ENCODE peak calls at places on chromosomes 13 and 19, in seven cellular contexts. G is CD4-positive, CD25-positive, alpha-beta regulatory T cell; S is cardiac muscle cell; F is adipocyte; Q is uterus; P is H1; V is thoracic aorta. X is an unnamed sample. For H3K4me1, H3K9me3 and H3K27me3, the result is how much of the 10 kb centered on the place peaks cover.

GRCh38 chr19:17327654-17328516 is 6.8 kb downstream of the ANO8 start:
- DNase-seq in S (peak), V (no peak), F (peak), Q (peak), G (peak), P (no peak), X (peak)

GRCh38 chr19:2491130-2491801 is 15.3 kb downstream of the GADD45B start:
- DNase-seq in F (peak), V (no peak), S (no peak), G (no peak), Q (peak), P (no peak), X (no peak)

GRCh38 chr19:2012941-2013682 is 2.4 kb downstream of the BTBD2 start:
- DNase-seq in S (no peak), P (no peak), F (no peak), Q (no peak), V (no peak), G (no peak), X (no peak)

GRCh38 chr13:40666905-40667621 is 622 bp upstream of the FOXO1 start:
- DNase-seq in F (peak), G (no peak), V (no peak), P (no peak), S (peak), Q (peak), X (peak)

GRCh38 chr13:102386461-102386860 is 15.4 kb downstream of the FGF14 start:
- DNase-seq in Q (no peak), F (no peak), G (no peak), P (no peak), V (no peak), S (no peak), X (no peak)

GRCh38 chr13:48977973-48978372 is 2.3 kb downstream of the FNDC3A start:
- DNase-seq in G (no peak), V (no peak), Q (no peak), S (no peak), F (peak), P (no peak), X (no peak)

GRCh38 chr19:13270514-13271105 is 120.4 kb downstream of the IER2 start:
- DNase-seq in G (no peak), S (no peak), F (no peak), P (no peak), V (no peak), Q (no peak), X (no peak)

GRCh38 chr19:27742041-27742440 is 1470.9 kb downstream of the UQCRFS1 start:
- DNase-seq in S (no peak), G (no peak), P (no peak), Q (no peak), V (no peak), F (no peak), X (no peak)

GRCh38 chr13:87376081-87376480 is 295.1 kb upstream of the SLITRK5 start:
- DNase-seq in S (no peak), Q (no peak), P (no peak), F (no peak), V (no peak), G (no peak), X (no peak)

GRCh38 chr13:59677966-59678814 is 485.5 kb downstream of the DIAPH3 start:
- DNase-seq in S (peak), V (no peak), G (peak), P (no peak), Q (no peak), F (peak), X (no peak)

GRCh38 chr13:106284358-106284757 is 251.1 kb downstream of the EFNB2 start:
- DNase-seq in F (peak), V (no peak), S (no peak), P (no peak), Q (no peak), G (no peak), X (no peak)

GRCh38 chr19:47210689-47211316 is 20.2 kb downstream of the BBC3 start:
- DNase-seq in S (peak), G (peak), P (peak), F (peak), V (peak), Q (peak), X (peak)

GRCh38 chr13:20118268-20119140 is 42.3 kb downstream of the GJA3 start:
- DNase-seq in Q (peak), G (peak), V (no peak), P (no peak), F (peak), S (peak), X (peak)

GRCh38 chr19:19591133-19591825 is 27.2 kb downstream of the PBX4 start:
- DNase-seq in P (peak), Q (no peak), G (peak), F (peak), S (no peak), V (no peak), X (no peak)

GRCh38 chr19:7386308-7386707 is 37.6 kb downstream of the ARHGEF18 start:
- DNase-seq in V (no peak), P (no peak), F (no peak), S (no peak), Q (no peak), G (no peak), X (no peak)

GRCh38 chr13:85431720-85432119 is 367.5 kb downstream of the SLITRK6 start:
- DNase-seq in G (no peak), Q (no peak), P (no peak), V (no peak), S (no peak), F (no peak), X (no peak)
- H3K4me1 ChIP-seq in G (under half), Q (under half), P (under half), V (under half), S (under half), F (under half), X (under half)

DNA sequence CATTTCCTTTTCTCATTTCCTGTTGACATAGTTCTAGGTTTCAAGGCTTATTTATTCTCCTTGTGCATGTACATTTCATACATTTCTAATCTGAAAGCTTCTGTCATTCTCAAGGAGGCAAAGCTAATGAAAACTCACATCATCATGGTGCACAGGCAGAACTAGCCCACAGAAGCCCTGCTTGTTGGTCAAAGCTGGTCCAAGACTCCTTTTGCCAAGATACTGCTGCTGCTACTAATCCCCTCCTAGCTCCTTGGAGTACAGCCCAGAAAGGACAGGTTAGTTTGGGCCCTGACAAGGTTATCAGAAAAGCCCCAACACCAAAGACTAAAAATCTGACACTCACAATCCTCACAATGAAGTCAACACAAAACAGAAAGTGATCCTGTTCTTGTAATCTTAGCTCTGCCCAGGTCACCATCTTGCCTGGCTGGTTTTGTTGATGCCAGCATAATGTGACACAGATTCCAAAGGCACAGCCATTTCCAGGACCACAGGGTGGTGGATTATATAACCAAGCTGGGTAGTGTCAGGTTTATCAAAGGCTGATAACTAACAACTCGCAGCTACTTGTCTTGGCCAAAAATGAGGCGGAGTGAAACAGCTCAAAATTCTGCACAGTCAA is 417.4 kb downstream of the NDFIP2 start:
- DNase-seq in S (no peak), Q (no peak), F (no peak), P (no peak), V (no peak), G (no peak), X (no peak)
- H3K9me3 ChIP-seq in S (under half), Q (under half), F (under half), P (under half), V (under half), G (under half), X (under half)

DNA sequence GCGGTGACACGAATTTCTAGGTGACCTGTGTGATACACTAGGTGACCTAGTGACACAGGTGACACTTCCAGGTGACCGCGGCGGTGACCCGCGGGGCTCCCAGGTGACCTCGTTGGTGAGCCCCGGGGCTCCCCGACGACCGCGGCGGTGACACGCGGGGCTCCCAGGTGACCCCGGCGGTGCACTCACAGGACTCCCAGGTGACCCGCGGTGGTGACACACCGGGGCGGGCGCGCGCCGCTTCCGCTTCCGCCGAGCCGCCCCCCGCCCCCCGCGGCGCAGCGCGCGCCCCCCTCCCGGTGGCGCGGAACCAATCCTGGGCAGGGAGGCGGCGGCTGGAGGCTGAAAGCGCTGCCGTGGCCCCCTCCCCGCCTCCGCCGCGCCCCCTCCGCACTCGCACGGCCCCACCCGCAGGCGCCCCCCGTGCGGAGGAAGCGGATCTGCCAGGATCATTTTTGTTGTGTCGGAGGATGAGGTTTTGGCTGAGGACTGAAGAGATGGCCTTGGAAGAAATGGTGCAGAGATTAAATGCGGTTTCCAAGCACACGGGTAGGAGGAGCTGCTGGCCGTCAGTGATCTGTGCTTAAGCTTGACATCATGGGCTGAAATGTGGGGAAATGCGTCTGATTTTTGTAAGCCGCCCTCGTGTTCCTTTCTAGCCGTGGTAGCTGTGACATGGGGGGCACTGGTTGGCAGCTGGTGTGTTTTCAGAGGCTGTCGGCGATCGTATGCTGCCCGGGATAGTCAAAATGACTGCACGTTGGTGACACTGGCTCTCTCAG is at the start of gene MCF2L:
- DNase-seq in V (no peak), S (peak), G (peak), F (peak), P (no peak), Q (no peak), X (peak)
- H3K27me3 ChIP-seq in V (under half), S (under half), G (under half), F (half or more), P (under half), Q (under half), X (under half)

DNA sequence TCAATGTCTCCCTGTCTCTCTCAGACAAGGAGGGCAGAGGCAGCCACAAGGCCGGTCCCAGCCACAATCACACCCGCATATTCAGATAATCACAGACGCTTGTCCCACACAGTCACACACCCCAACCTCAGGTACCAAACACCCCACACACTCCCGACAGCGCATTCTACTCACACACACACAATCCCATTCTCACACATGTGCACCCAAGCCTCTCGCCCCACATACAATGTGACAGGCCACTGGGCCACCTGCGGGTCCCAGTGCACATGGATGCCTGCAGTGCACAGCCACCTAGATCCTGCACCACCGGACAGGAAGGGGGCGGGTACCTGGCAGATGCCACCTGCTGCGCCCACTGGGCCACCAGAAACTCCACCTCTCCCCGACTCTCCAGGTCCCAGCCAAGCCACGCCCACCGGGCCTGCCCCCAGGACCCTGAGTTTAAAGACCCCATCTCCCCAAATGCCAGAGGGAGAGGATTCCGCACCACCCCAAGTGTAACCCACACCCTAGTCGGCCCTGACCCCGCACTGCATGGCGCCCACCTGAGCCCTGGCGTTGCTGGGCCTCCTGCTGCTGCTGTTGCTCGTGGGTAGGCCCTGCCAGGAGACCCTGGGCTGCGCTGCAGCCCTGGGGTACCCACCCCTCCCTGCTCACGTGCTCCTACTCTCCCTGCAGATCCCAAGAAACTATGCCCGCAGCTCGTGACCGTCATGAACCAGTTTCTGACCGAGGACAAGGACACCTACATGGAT is 10.6 kb downstream of the SCGB2B2 start:
- DNase-seq in S (no peak), F (no peak), V (no peak), Q (no peak), P (no peak), G (no peak), X (no peak)
- H3K4me1 ChIP-seq in S (under half), F (under half), V (under half), Q (under half), P (under half), G (under half), X (under half)

DNA sequence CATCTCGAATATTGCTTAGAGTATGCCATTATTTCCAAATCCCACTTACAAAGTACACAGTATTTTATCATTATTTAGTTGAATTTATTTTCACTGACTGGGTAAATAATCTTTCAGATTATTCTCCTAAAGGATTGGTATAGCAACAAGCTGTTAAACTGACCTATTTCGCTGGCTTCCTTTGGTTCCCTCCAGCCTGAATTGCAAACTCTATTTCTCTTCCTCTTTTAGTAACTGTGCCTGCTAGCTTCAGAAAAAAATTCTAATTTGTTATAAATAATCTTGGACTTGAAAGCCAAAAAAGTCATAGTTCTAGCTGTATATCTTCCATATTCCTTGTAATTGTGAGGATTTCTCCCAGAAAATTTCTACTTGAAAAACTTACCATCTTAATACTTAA is 15.0 kb upstream of the CCNA1 start:
- DNase-seq in F (no peak), S (no peak), Q (no peak), V (no peak), G (no peak), P (no peak), X (no peak)
- H3K9me3 ChIP-seq in F (under half), S (under half), Q (under half), V (under half), G (under half), P (under half), X (under half)

DNA sequence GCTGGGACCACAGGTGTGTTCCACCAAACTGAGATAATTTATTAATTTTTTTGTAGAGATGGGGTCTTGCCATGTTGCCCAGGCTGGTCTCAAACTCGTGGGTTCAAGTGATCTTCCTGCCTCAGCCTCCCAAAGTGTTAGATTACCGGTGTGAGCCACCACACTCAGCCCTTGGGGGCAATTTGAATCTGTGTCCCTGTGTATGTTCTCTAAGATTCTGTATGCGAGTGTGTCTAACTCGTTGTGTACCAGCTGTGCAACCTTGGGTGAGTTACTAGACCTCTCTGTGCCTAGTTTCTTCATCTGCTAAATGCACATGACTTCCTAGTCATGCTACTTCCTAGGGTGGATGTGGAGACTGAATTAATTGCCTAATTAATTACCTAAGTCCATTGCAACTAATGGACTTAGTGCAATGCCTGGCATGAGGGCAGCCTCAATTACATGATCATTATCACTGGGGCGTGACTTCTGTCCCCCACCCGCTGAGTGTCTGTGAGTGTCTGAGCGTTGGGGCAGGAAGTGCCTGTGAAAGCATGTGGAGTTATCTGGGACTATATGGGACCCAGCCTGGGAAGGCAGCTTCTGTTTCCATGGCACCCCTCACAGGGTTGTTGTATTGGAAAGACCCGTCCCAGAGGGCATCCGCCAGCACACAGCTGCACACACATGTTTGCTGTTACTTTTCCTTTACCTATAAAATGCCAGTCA is 1.8 kb upstream of the NCCRP1 start:
- DNase-seq in F (no peak), P (no peak), S (peak), Q (no peak), G (no peak), V (no peak), X (no peak)
- H3K27me3 ChIP-seq in F (under half), P (under half), S (under half), Q (under half), G (under half), V (under half), X (under half)

GRCh38 chr13:112450567-112451240 is 74.5 kb downstream of the SPACA7 start:
- DNase-seq in G (no peak), F (no peak), Q (no peak), V (no peak), P (no peak), S (no peak), X (no peak)

GRCh38 chr13:112448621-112449544 is 72.7 kb downstream of the SPACA7 start:
- DNase-seq in Q (no peak), S (no peak), G (no peak), F (no peak), V (no peak), P (no peak), X (no peak)

GRCh38 chr13:112451512-112452379 is 75.6 kb downstream of the SPACA7 start:
- DNase-seq in Q (no peak), S (no peak), P (no peak), G (no peak), F (no peak), V (no peak), X (no peak)

GRCh38 chr13:112449545-112449930 is 73.4 kb downstream of the SPACA7 start:
- DNase-seq in G (no peak), S (no peak), V (no peak), P (no peak), F (no peak), Q (no peak), X (no peak)

DNA sequence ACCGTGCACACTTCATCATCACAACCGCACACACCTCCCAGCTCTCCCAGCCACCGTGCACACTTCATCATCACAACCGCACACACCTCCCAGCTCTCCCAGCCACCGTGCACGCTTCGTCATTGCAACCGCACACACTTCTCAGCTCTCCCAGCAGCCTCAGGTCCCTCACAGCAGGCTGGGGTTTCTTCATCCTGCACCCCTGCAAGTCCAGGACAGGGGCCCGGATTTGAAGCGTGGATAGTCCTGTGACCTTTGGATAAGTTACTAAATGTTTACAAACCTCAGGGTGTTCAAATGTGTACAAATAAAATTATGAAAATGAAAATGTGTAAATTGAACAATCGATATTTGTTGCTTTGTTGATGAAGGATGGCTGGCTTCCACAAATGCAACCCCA is 74.0 kb downstream of the SPACA7 start:
- DNase-seq in F (no peak), Q (no peak), V (no peak), P (no peak), S (no peak), G (no peak), X (no peak)
- H3K4me1 ChIP-seq in F (under half), Q (under half), V (under half), P (under half), S (under half), G (under half), X (under half)

DNA sequence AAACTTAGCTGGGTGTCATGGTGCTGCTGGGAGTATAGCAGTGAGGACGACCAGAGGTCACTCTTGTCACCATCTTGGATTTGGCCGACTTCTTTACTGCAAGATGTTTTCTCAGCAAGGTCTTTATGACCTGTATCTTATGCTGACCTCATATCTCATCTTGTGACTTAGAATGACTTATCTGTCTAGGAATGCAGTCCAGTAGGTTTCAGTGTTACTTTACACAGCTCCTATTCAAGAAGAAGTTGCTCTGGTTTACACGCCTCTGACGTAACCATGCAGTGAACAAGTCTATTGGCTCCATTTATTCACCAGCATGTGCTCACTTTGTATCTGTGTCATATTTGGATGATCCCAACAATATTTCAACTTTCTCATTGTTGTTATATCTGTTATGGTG is 26.7 kb downstream of the ZNF850 start:
- DNase-seq in F (no peak), S (no peak), P (no peak), G (no peak), Q (no peak), V (no peak), X (no peak)
- H3K9me3 ChIP-seq in F (half or more), S (under half), P (half or more), G (half or more), Q (under half), V (half or more), X (half or more)